ENCODE peak calls at places on chromosomes 12 and 14, in seven cellular contexts. V is effector CD8-positive, alpha-beta T cell; K is cardiac fibroblast; J is thyroid gland; Y is WERI-Rb-1; G is ovary; E is fibroblast of villous mesenchyme. U is an unnamed sample.

GRCh38 chr12:90945070-90945649 is 9.8 kb downstream of the CCER1 start:
- DNase-seq in E (peak), G (no peak), K (peak), J (no peak), V (no peak), Y (no peak), U (peak)

GRCh38 chr12:65608319-65608916 is 215.9 kb upstream of the HMGA2 start:
- DNase-seq in Y (no peak), J (no peak), V (no peak), G (no peak), K (peak), E (no peak), U (peak)

GRCh38 chr12:88921434-88921833 is 341.2 kb upstream of the KITLG start:
- DNase-seq in K (no peak), J (no peak), E (no peak), G (no peak), Y (no peak), V (no peak), U (no peak)

GRCh38 chr14:91261115-91261514 is 16.6 kb upstream of the GPR68 start:
- DNase-seq in K (no peak), Y (no peak), E (no peak), J (no peak), V (no peak), G (no peak), U (no peak)

GRCh38 chr14:22671622-22672021 is 27.5 kb upstream of the OR6J1 start:
- DNase-seq in E (no peak), K (no peak), J (no peak), V (no peak), Y (no peak), G (no peak), U (no peak)

GRCh38 chr14:88553886-88554457 is 835 bp downstream of the PTPN21 start:
- DNase-seq in V (no peak), K (peak), G (peak), E (peak), Y (no peak), J (peak), U (peak)

GRCh38 chr12:13566286-13566685 is 369.8 kb downstream of the EMP1 start:
- DNase-seq in E (peak), J (no peak), V (no peak), G (no peak), K (peak), Y (no peak), U (peak)

GRCh38 chr12:63802012-63802608 is 22.4 kb downstream of the RXYLT1 start:
- DNase-seq in E (peak), K (peak), Y (no peak), V (no peak), G (no peak), J (no peak), U (peak)

GRCh38 chr12:89183985-89184435 is 168.3 kb downstream of the DUSP6 start:
- DNase-seq in J (peak), G (no peak), E (peak), K (peak), V (no peak), Y (no peak), U (peak)

GRCh38 chr14:100533647-100534485 is 53.4 kb downstream of the BEGAIN start:
- DNase-seq in Y (peak), K (no peak), J (peak), E (no peak), G (peak), V (no peak), U (no peak)

GRCh38 chr14:65791551-65791981 is 379.0 kb downstream of the FUT8 start:
- DNase-seq in V (peak), E (no peak), Y (no peak), K (peak), G (no peak), J (no peak), U (peak)

GRCh38 chr12:130555628-130556485 is 160.2 kb downstream of the RIMBP2 start:
- DNase-seq in Y (no peak), K (no peak), G (no peak), V (no peak), J (no peak), E (no peak), U (no peak)